ENCODE peak calls at places on chromosomes 4 and X, in seven cellular contexts. R, W, A, L, S, P and U are unnamed samples.
A peak's percentile ranks its signal among the peaks of the same experiment; 100 is the strongest.

GRCh38 chrX:115268421-115268820 is 21.1 kb upstream of the LUZP4 start:
- DNase-seq in R (no peak), W (peak; percentile 0), A (no peak), L (no peak), S (no peak), P (no peak), U (no peak)

GRCh38 chr4:109721033-109721432 is 8.8 kb downstream of the PLA2G12A start:
- DNase-seq in R (no peak), W (peak; percentile 90), A (no peak), L (no peak), S (no peak), P (no peak), U (no peak)

GRCh38 chr4:185914583-185915199 is 102.7 kb upstream of the SORBS2 start:
- DNase-seq in R (no peak), W (peak; percentile 83), A (no peak), L (peak; percentile 59), S (no peak), P (no peak), U (no peak)

GRCh38 chr4:141309864-141310263 is 89.2 kb downstream of the ZNF330 start:
- DNase-seq in R (no peak), W (no peak), A (no peak), L (no peak), S (no peak), P (no peak), U (no peak)

GRCh38 chr4:10001757-10002156 is 19.5 kb downstream of the SLC2A9 start:
- DNase-seq in R (no peak), W (no peak), A (no peak), L (no peak), S (no peak), P (no peak), U (no peak)

GRCh38 chr4:184145596-184145995 is 72.1 kb downstream of the ENPP6 start:
- DNase-seq in R (no peak), W (no peak), A (no peak), L (no peak), S (no peak), P (no peak), U (no peak)

GRCh38 chrX:110450050-110450449 is 91.4 kb downstream of the RTL9 start:
- DNase-seq in R (peak; percentile 28), W (peak; percentile 61), A (peak; percentile 92), L (peak; percentile 29), S (peak; percentile 41), P (peak; percentile 32), U (peak; percentile 40)

GRCh38 chrX:129599996-129600395 is 54.8 kb downstream of the APLN start:
- DNase-seq in R (no peak), W (no peak), A (no peak), L (no peak), S (no peak), P (no peak), U (no peak)

GRCh38 chr4:119647558-119647957 is 19.0 kb upstream of the PDE5A start:
- DNase-seq in R (no peak), W (no peak), A (no peak), L (no peak), S (no peak), P (no peak), U (no peak)

GRCh38 chrX:94288325-94288724 is 614.3 kb downstream of the FAM133A start:
- DNase-seq in R (no peak), W (no peak), A (no peak), L (no peak), S (no peak), P (no peak), U (no peak)

GRCh38 chr4:110172972-110173371 is 25.4 kb downstream of the ELOVL6 start:
- DNase-seq in R (no peak), W (no peak), A (no peak), L (no peak), S (no peak), P (no peak), U (no peak)

GRCh38 chrX:21702725-21703228 is 44.6 kb upstream of the KLHL34 start:
- DNase-seq in R (no peak), W (no peak), A (no peak), L (no peak), S (no peak), P (no peak), U (no peak)

GRCh38 chr4:88356771-88357170 is 21.9 kb upstream of the HERC6 start:
- DNase-seq in R (no peak), W (no peak), A (no peak), L (no peak), S (no peak), P (no peak), U (no peak)

GRCh38 chrX:31179203-31179602 is 107.4 kb upstream of the FTHL17 start:
- DNase-seq in R (no peak), W (no peak), A (no peak), L (no peak), S (no peak), P (no peak), U (no peak)

GRCh38 chr4:119525005-119525749 is 103.4 kb downstream of the PDE5A start:
- DNase-seq in R (no peak), W (peak; percentile 84), A (no peak), L (no peak), S (no peak), P (no peak), U (no peak)

GRCh38 chrX:23334871-23335599 is 386 bp downstream of the PTCHD1 start:
- DNase-seq in R (no peak), W (no peak), A (no peak), L (no peak), S (no peak), P (no peak), U (no peak)

GRCh38 chr4:74111576-74111975 is 12.6 kb upstream of the CXCL2 start:
- DNase-seq in R (no peak), W (no peak), A (no peak), L (no peak), S (no peak), P (no peak), U (no peak)

GRCh38 chr4:78784255-78784654 is 8.1 kb downstream of the BMP2K start:
- DNase-seq in R (no peak), W (peak; percentile 51), A (no peak), L (peak; percentile 26), S (no peak), P (no peak), U (no peak)